ENCODE peak calls at places on chromosomes 16 and 17, in ten cellular contexts. One of them, this sample, is unnamed.
A peak's percentile ranks its signal among the peaks of the same experiment; 100 is the strongest.

GRCh38 chr16:68384293-68385255 is 63.7 kb downstream of the SMPD3 start:
- DNase-seq in heart left ventricle: no peak
- DNase-seq in CD8-positive, alpha-beta T cell: no peak
- DNase-seq in A673: no peak
- DNase-seq in ovary: no peak
- DNase-seq in body of pancreas: no peak
- DNase-seq in tibial nerve: no peak
- DNase-seq in H9: peak; percentile 69
- DNase-seq in testis: no peak
- DNase-seq in lung: no peak
- DNase-seq in this sample: no peak

GRCh38 chr17:77146882-77147281 is 6.1 kb downstream of the SEC14L1 start:
- DNase-seq in CD8-positive, alpha-beta T cell: no peak
- DNase-seq in A673: no peak
- DNase-seq in ovary: no peak
- DNase-seq in tibial nerve: no peak
- DNase-seq in lung: peak; percentile 55
- DNase-seq in H9: peak; percentile 63
- DNase-seq in body of pancreas: peak; percentile 78
- DNase-seq in testis: peak; percentile 69
- DNase-seq in heart left ventricle: peak; percentile 60
- DNase-seq in this sample: peak; percentile 69

GRCh38 chr17:43766413-43767052 is 7.9 kb upstream of the SOST start:
- DNase-seq in A673: peak; percentile 60
- DNase-seq in lung: no peak
- DNase-seq in ovary: peak; percentile 29
- DNase-seq in H9: peak; percentile 68
- DNase-seq in heart left ventricle: peak; percentile 56
- DNase-seq in tibial nerve: peak; percentile 58
- DNase-seq in body of pancreas: peak; percentile 55
- DNase-seq in CD8-positive, alpha-beta T cell: peak; percentile 68
- DNase-seq in testis: peak; percentile 83
- DNase-seq in this sample: peak; percentile 70

GRCh38 chr17:13513039-13513405 is 88.7 kb downstream of the HS3ST3A1 start:
- DNase-seq in ovary: peak; percentile 52
- DNase-seq in A673: no peak
- DNase-seq in heart left ventricle: no peak
- DNase-seq in tibial nerve: no peak
- DNase-seq in body of pancreas: no peak
- DNase-seq in H9: no peak
- DNase-seq in lung: no peak
- DNase-seq in testis: peak; percentile 30
- DNase-seq in CD8-positive, alpha-beta T cell: no peak
- DNase-seq in this sample: no peak

GRCh38 chr17:80855968-80856862 is 135.4 kb upstream of the CHMP6 start:
- DNase-seq in ovary: no peak
- DNase-seq in testis: no peak
- DNase-seq in heart left ventricle: no peak
- DNase-seq in CD8-positive, alpha-beta T cell: peak; percentile 35
- DNase-seq in H9: no peak
- DNase-seq in A673: peak; percentile 48
- DNase-seq in lung: no peak
- DNase-seq in body of pancreas: peak; percentile 59
- DNase-seq in tibial nerve: no peak
- DNase-seq in this sample: no peak

GRCh38 chr16:12833939-12834338 is 30.3 kb upstream of the CPPED1 start:
- DNase-seq in ovary: no peak
- DNase-seq in H9: peak; percentile 66
- DNase-seq in A673: no peak
- DNase-seq in body of pancreas: no peak
- DNase-seq in heart left ventricle: no peak
- DNase-seq in CD8-positive, alpha-beta T cell: no peak
- DNase-seq in lung: no peak
- DNase-seq in tibial nerve: no peak
- DNase-seq in testis: no peak
- DNase-seq in this sample: no peak

GRCh38 chr16:86791287-86792074 is 213.1 kb downstream of the FOXL1 start:
- DNase-seq in heart left ventricle: no peak
- DNase-seq in CD8-positive, alpha-beta T cell: no peak
- DNase-seq in tibial nerve: no peak
- DNase-seq in testis: no peak
- DNase-seq in lung: no peak
- DNase-seq in H9: no peak
- DNase-seq in A673: peak; percentile 36
- DNase-seq in body of pancreas: no peak
- DNase-seq in ovary: no peak
- DNase-seq in this sample: no peak

GRCh38 chr16:80742331-80742730 is 62.1 kb downstream of the CDYL2 start:
- DNase-seq in testis: no peak
- DNase-seq in body of pancreas: no peak
- DNase-seq in tibial nerve: no peak
- DNase-seq in H9: no peak
- DNase-seq in ovary: no peak
- DNase-seq in heart left ventricle: no peak
- DNase-seq in lung: no peak
- DNase-seq in CD8-positive, alpha-beta T cell: no peak
- DNase-seq in A673: no peak
- DNase-seq in this sample: no peak

DNA sequence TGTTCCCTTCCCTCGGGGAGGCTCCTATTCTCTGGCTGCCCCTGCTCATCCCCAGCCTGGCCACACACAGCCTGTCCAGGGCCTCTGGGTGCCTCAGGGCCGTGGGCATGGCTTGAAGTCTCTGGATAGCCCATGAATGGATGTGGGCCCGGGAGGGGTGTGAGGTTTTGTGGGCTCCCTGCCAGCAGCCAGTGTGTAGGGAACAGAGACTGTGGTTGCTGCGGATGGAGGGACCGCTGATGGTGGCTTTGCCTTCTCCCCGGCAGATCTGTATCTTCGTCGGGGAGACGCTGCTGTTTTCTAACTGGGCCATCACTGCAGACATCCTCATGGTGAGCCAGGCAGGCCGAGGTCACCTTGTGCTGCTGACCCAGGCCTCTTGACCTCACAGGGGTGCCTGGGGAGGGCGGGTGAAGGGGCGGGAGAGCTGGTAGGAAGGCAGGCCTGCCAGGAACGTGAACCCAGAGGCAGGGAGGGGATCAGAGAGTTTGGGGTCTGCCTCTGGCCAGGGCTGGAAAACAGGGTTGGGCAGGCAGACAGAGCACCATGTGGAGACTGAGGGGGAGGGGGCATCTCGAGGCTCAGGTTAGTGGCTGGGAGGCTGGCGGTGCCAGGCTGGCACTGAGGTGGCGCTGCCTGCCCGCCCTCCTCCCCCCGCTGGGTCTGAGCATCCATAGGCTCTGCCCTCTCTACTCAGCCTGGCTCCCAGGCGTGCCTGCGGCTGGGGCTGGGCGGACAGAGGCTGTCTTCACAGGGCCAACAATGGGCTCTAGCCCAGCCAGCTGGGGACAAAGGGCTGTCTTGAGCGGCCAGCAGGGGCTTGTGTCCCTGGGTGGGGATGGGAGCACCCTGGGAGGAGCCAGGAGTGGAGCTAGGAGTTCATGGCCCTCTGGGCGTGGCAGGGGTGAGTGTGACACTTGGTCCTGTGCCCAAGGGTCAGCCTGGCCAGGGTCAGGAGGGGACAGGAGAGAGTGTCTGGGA is 21.4 kb downstream of the MYBBP1A start:
- DNase-seq in tibial nerve: peak; percentile 35
- DNase-seq in testis: no peak
- DNase-seq in A673: peak; percentile 51
- DNase-seq in CD8-positive, alpha-beta T cell: no peak
- DNase-seq in body of pancreas: no peak
- DNase-seq in lung: no peak
- DNase-seq in H9: no peak
- DNase-seq in heart left ventricle: no peak
- DNase-seq in ovary: no peak
- DNase-seq in this sample: peak; percentile 43
- TF ChIP-seq CTCF in tibial nerve: peak; percentile 38
- TF ChIP-seq CTCF in testis: no peak
- TF ChIP-seq CTCF in A673: no peak
- TF ChIP-seq CTCF in CD8-positive, alpha-beta T cell: no peak
- TF ChIP-seq CTCF in body of pancreas: no peak
- TF ChIP-seq CTCF in lung: no peak
- TF ChIP-seq CTCF in H9: peak; percentile 12
- TF ChIP-seq CTCF in heart left ventricle: no peak
- TF ChIP-seq CTCF in ovary: no peak
- TF ChIP-seq CTCF in this sample: no peak

GRCh38 chr17:29146369-29146972 is 33.7 kb downstream of the MYO18A start:
- DNase-seq in CD8-positive, alpha-beta T cell: no peak
- DNase-seq in heart left ventricle: no peak
- DNase-seq in testis: no peak
- DNase-seq in A673: no peak
- DNase-seq in body of pancreas: no peak
- DNase-seq in H9: no peak
- DNase-seq in tibial nerve: no peak
- DNase-seq in ovary: no peak
- DNase-seq in lung: no peak
- DNase-seq in this sample: no peak

GRCh38 chr17:29148790-29149430 is 31.3 kb downstream of the MYO18A start:
- DNase-seq in CD8-positive, alpha-beta T cell: peak; percentile 92
- DNase-seq in H9: peak; percentile 99
- DNase-seq in ovary: peak; percentile 90
- DNase-seq in lung: peak; percentile 92
- DNase-seq in testis: peak; percentile 95
- DNase-seq in A673: peak; percentile 95
- DNase-seq in heart left ventricle: peak; percentile 94
- DNase-seq in tibial nerve: peak; percentile 89
- DNase-seq in body of pancreas: peak; percentile 95
- DNase-seq in this sample: peak; percentile 96

GRCh38 chr17:29149431-29150064 is 30.6 kb downstream of the MYO18A start:
- DNase-seq in heart left ventricle: no peak
- DNase-seq in A673: peak; percentile 58
- DNase-seq in CD8-positive, alpha-beta T cell: no peak
- DNase-seq in tibial nerve: no peak
- DNase-seq in lung: no peak
- DNase-seq in ovary: peak; percentile 50
- DNase-seq in testis: no peak
- DNase-seq in H9: peak; percentile 61
- DNase-seq in body of pancreas: no peak
- DNase-seq in this sample: peak; percentile 48

GRCh38 chr17:29147682-29148081 is 32.5 kb downstream of the MYO18A start:
- DNase-seq in CD8-positive, alpha-beta T cell: no peak
- DNase-seq in heart left ventricle: no peak
- DNase-seq in A673: no peak
- DNase-seq in tibial nerve: no peak
- DNase-seq in body of pancreas: no peak
- DNase-seq in H9: no peak
- DNase-seq in testis: no peak
- DNase-seq in lung: no peak
- DNase-seq in ovary: no peak
- DNase-seq in this sample: no peak

DNA sequence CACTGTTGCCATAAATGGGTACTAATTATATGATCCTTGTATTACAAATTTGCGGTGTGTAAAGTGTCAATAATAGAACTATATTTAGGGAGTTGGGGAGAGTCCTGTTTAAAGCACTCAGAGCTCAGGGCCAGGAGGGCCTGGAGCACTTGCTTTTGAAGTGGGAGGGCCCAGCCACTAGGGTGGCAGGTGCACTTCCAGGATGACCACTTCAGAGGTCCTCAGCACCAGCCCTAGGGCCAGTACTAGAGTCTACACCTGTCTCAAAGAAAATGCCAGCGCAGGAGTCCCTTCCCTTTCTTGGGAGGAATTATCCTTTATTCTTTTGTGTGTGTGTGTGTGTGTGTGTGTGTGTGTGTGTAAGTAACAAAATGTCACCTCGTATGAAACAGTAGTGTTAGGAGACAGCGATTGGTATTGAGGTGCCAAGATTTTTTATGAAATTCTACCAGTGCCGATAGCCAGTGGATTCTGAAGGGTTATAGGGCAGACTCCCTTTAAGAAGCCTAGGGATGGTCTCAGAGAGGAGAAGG is 31.9 kb downstream of the MYO18A start:
- DNase-seq in lung: peak; percentile 76
- DNase-seq in ovary: no peak
- DNase-seq in body of pancreas: no peak
- DNase-seq in testis: no peak
- DNase-seq in CD8-positive, alpha-beta T cell: no peak
- DNase-seq in H9: no peak
- DNase-seq in heart left ventricle: no peak
- DNase-seq in A673: no peak
- DNase-seq in tibial nerve: no peak
- DNase-seq in this sample: no peak
- H3K4me1 ChIP-seq in lung: peaks cover 10% of the 10 kb centered on the region
- H3K4me1 ChIP-seq in ovary: peaks cover 7% of the 10 kb centered on the region
- H3K4me1 ChIP-seq in body of pancreas: peaks cover 61% of the 10 kb centered on the region
- H3K4me1 ChIP-seq in testis: peaks cover 14% of the 10 kb centered on the region
- H3K4me1 ChIP-seq in CD8-positive, alpha-beta T cell: peaks cover 23% of the 10 kb centered on the region
- H3K4me1 ChIP-seq in H9: peaks cover 2% of the 10 kb centered on the region
- H3K4me1 ChIP-seq in heart left ventricle: peaks cover 33% of the 10 kb centered on the region
- H3K4me1 ChIP-seq in A673: peaks cover 15% of the 10 kb centered on the region
- H3K4me1 ChIP-seq in tibial nerve: no peaks in the 10 kb centered on the region
- H3K4me1 ChIP-seq in this sample: peaks cover 6% of the 10 kb centered on the region

GRCh38 chr17:16304832-16305231 is 48.4 kb downstream of the CENPV start:
- DNase-seq in tibial nerve: no peak
- DNase-seq in testis: no peak
- DNase-seq in heart left ventricle: no peak
- DNase-seq in body of pancreas: no peak
- DNase-seq in H9: peak; percentile 67
- DNase-seq in CD8-positive, alpha-beta T cell: peak; percentile 6
- DNase-seq in A673: peak; percentile 51
- DNase-seq in lung: no peak
- DNase-seq in ovary: no peak
- DNase-seq in this sample: no peak
- TF ChIP-seq CTCF in tibial nerve: no peak
- TF ChIP-seq CTCF in testis: no peak
- TF ChIP-seq CTCF in heart left ventricle: no peak
- TF ChIP-seq CTCF in body of pancreas: no peak
- TF ChIP-seq CTCF in H9: peak; percentile 69
- TF ChIP-seq CTCF in CD8-positive, alpha-beta T cell: peak; percentile 43
- TF ChIP-seq CTCF in A673: peak; percentile 62
- TF ChIP-seq CTCF in lung: no peak
- TF ChIP-seq CTCF in ovary: no peak
- TF ChIP-seq CTCF in this sample: no peak

GRCh38 chr17:50891577-50891989 is 25.4 kb upstream of the TOB1 start:
- DNase-seq in ovary: no peak
- DNase-seq in body of pancreas: no peak
- DNase-seq in CD8-positive, alpha-beta T cell: no peak
- DNase-seq in A673: no peak
- DNase-seq in H9: peak; percentile 69
- DNase-seq in testis: no peak
- DNase-seq in tibial nerve: no peak
- DNase-seq in heart left ventricle: no peak
- DNase-seq in lung: no peak
- DNase-seq in this sample: no peak

GRCh38 chr17:50890675-50891516 is 24.7 kb upstream of the TOB1 start:
- DNase-seq in body of pancreas: peak; percentile 33
- DNase-seq in lung: no peak
- DNase-seq in tibial nerve: no peak
- DNase-seq in testis: no peak
- DNase-seq in A673: no peak
- DNase-seq in ovary: no peak
- DNase-seq in heart left ventricle: no peak
- DNase-seq in H9: no peak
- DNase-seq in CD8-positive, alpha-beta T cell: no peak
- DNase-seq in this sample: no peak

GRCh38 chr17:50889528-50890118 is 23.5 kb upstream of the TOB1 start:
- DNase-seq in testis: no peak
- DNase-seq in ovary: no peak
- DNase-seq in A673: no peak
- DNase-seq in CD8-positive, alpha-beta T cell: no peak
- DNase-seq in body of pancreas: no peak
- DNase-seq in H9: no peak
- DNase-seq in lung: no peak
- DNase-seq in heart left ventricle: no peak
- DNase-seq in tibial nerve: no peak
- DNase-seq in this sample: no peak

GRCh38 chr17:50884354-50885311 is 18.5 kb upstream of the TOB1 start:
- DNase-seq in tibial nerve: no peak
- DNase-seq in CD8-positive, alpha-beta T cell: no peak
- DNase-seq in testis: no peak
- DNase-seq in ovary: no peak
- DNase-seq in heart left ventricle: no peak
- DNase-seq in body of pancreas: peak; percentile 84
- DNase-seq in lung: no peak
- DNase-seq in H9: peak; percentile 32
- DNase-seq in A673: no peak
- DNase-seq in this sample: peak; percentile 76

GRCh38 chr17:50887705-50888245 is 21.6 kb upstream of the TOB1 start:
- DNase-seq in heart left ventricle: no peak
- DNase-seq in A673: no peak
- DNase-seq in lung: no peak
- DNase-seq in body of pancreas: no peak
- DNase-seq in tibial nerve: no peak
- DNase-seq in H9: no peak
- DNase-seq in testis: no peak
- DNase-seq in CD8-positive, alpha-beta T cell: no peak
- DNase-seq in ovary: no peak
- DNase-seq in this sample: no peak
- H3K4me1 ChIP-seq in heart left ventricle: peaks cover 8% of the 10 kb centered on the region
- H3K4me1 ChIP-seq in A673: no peaks in the 10 kb centered on the region
- H3K4me1 ChIP-seq in lung: no peaks in the 10 kb centered on the region
- H3K4me1 ChIP-seq in body of pancreas: peaks cover 49% of the 10 kb centered on the region
- H3K4me1 ChIP-seq in tibial nerve: no peaks in the 10 kb centered on the region
- H3K4me1 ChIP-seq in H9: peaks cover 7% of the 10 kb centered on the region
- H3K4me1 ChIP-seq in testis: no peaks in the 10 kb centered on the region
- H3K4me1 ChIP-seq in CD8-positive, alpha-beta T cell: peaks cover 22% of the 10 kb centered on the region
- H3K4me1 ChIP-seq in ovary: no peaks in the 10 kb centered on the region
- H3K4me1 ChIP-seq in this sample: peaks cover 6% of the 10 kb centered on the region

This sample was measured in colonic mucosa.